ENCODE peak calls at places on chromosome 7, in eight cellular contexts. A is epithelial cell of esophagus; W is astrocyte of the spinal cord; R is upper lobe of right lung; H is lower leg skin; J is GM10248; D is endothelial cell of umbilical vein; L is CD8-positive, alpha-beta T cell. N is an unnamed sample.

GRCh38 chr7:31028417-31028988 is 23.6 kb upstream of the ADCYAP1R1 start:
- DNase-seq in A (no peak), W (no peak), R (no peak), H (no peak), J (no peak), D (no peak), L (no peak), N (no peak)

GRCh38 chr7:29988391-29989256 is 977 bp downstream of the SCRN1 start:
- DNase-seq in A (peak), W (peak), R (peak), H (no peak), J (peak), D (peak), L (no peak), N (peak)

GRCh38 chr7:103714377-103714927 is 268.4 kb upstream of the SLC26A5 start:
- DNase-seq in A (no peak), W (no peak), R (no peak), H (no peak), J (no peak), D (no peak), L (no peak), N (no peak)

GRCh38 chr7:114663502-114663901 is 248.9 kb downstream of the FOXP2 start:
- DNase-seq in A (peak), W (peak), R (no peak), H (no peak), J (no peak), D (peak), L (no peak), N (no peak)

GRCh38 chr7:75915416-75916156 is 631 bp downstream of the POR start:
- DNase-seq in A (peak), W (no peak), R (no peak), H (peak), J (peak), D (peak), L (no peak), N (no peak)

GRCh38 chr7:149459540-149460433 is 1.1 kb downstream of the ZNF777 start:
- DNase-seq in A (peak), W (no peak), R (no peak), H (no peak), J (peak), D (peak), L (no peak), N (no peak)

GRCh38 chr7:22668971-22669401 is 58.0 kb upstream of the IL6 start:
- DNase-seq in A (no peak), W (no peak), R (no peak), H (no peak), J (no peak), D (no peak), L (no peak), N (no peak)

GRCh38 chr7:20269726-20270125 is 52.5 kb upstream of the MACC1 start:
- DNase-seq in A (peak), W (peak), R (no peak), H (no peak), J (no peak), D (no peak), L (no peak), N (no peak)

GRCh38 chr7:148838905-148839304 is 45.2 kb downstream of the EZH2 start:
- DNase-seq in A (no peak), W (no peak), R (no peak), H (no peak), J (no peak), D (no peak), L (no peak), N (no peak)

DNA sequence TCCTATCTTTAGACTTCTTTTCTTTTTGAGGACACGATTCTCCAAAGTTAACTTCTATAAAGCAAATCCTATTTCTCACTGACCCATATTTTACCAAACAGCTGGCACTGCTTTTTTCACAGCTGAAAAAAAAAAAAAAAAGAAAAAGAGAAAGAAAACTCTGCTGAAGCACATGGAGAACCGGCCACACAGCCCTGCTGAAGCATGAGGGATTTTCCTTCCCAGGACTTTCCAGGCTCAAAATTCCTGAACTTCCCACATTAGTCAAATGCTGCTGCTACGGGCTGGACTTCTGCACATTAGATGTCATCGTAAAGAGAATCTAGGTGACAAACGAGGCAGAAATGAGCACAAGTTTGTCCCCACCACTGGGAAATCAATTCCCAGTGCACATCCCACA is 25.2 kb downstream of the HIPK2 start:
- DNase-seq in A (no peak), W (no peak), R (no peak), H (peak), J (no peak), D (no peak), L (no peak), N (no peak)
- TF ChIP-seq CTCF in A (no peak), W (no peak), R (no peak), H (no peak), J (no peak), D (no peak), L (no peak), N (no peak)

DNA sequence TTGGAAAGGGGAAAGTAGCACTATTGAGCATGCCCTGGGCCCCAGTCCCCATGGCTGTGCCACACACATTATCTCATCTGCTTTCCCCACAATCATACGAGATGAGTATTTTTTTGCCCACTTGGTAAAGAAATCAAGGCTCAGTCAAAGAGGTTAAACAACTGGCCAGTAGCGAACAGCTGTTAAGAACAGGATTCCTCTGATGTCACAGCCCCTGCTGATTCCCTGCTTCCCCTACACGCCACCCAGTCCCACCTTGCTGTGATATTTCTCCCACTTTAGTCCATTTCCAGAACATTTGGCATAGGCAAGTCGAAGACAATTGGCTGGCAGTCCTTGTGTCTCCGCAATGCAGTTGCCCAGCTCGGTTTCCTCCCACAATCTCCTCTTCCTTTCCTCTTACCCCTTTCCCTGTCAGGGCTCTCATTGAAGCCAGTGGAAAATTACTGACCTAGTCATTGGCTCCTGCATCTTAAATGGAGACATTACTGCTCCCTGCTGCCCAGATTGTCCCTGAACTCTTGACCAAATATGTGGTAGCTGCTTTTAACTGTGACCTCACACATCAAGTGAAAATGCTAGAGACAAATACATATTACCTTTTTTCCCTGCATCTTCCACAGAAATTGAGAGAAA is 56.5 kb upstream of the EEPD1 start:
- DNase-seq in A (no peak), W (no peak), R (no peak), H (peak), J (no peak), D (peak), L (no peak), N (no peak)
- TF ChIP-seq CTCF in A (no peak), W (no peak), R (no peak), H (no peak), J (no peak), D (no peak), L (no peak), N (no peak)

GRCh38 chr7:35726654-35727053 is 31.7 kb upstream of the HERPUD2 start:
- DNase-seq in A (no peak), W (no peak), R (no peak), H (no peak), J (no peak), D (no peak), L (no peak), N (no peak)

GRCh38 chr7:35722054-35722849 is 27.3 kb upstream of the HERPUD2 start:
- DNase-seq in A (peak), W (no peak), R (no peak), H (no peak), J (no peak), D (no peak), L (no peak), N (no peak)

GRCh38 chr7:35727571-35727970 is 32.6 kb upstream of the HERPUD2 start:
- DNase-seq in A (peak), W (no peak), R (no peak), H (no peak), J (peak), D (no peak), L (no peak), N (no peak)

GRCh38 chr7:35723011-35723410 is 28.1 kb upstream of the HERPUD2 start:
- DNase-seq in A (peak), W (no peak), R (no peak), H (no peak), J (no peak), D (no peak), L (no peak), N (no peak)

DNA sequence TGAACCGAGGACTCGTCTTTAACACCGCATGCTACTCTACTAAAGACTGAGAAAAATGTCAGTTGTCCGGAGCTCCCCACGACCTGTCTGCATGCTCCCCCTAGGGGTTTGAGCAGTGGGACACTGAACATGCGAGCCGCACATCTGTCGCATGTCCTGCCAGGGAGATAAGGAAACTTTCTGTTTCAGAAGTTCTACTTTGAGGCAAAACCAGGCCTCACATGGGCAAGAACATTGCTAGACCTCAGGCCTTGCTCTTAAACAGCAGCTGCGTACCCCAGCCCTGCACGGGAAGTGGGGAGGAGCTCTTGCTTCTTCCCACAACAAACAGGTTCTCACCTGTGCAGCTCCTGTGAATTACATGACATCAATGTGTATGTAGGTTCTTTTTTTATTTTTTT is 30.3 kb upstream of the HERPUD2 start:
- DNase-seq in A (no peak), W (no peak), R (no peak), H (no peak), J (peak), D (no peak), L (peak), N (no peak)
- TF ChIP-seq CTCF in A (no peak), W (no peak), R (no peak), H (no peak), J (peak), D (no peak), L (peak), N (no peak)

GRCh38 chr7:12211054-12212050 is at the start of gene TMEM106B:
- DNase-seq in A (peak), W (peak), R (peak), H (peak), J (peak), D (peak), L (peak), N (peak)
- TF ChIP-seq CTCF in A (peak), W (no peak), R (no peak), H (no peak), J (peak), D (no peak), L (peak), N (peak)

GRCh38 chr7:80726731-80727130 is 88.3 kb downstream of the CD36 start:
- DNase-seq in A (no peak), W (no peak), R (no peak), H (no peak), J (no peak), D (no peak), L (no peak), N (no peak)

GRCh38 chr7:80736371-80736770 is 97.9 kb downstream of the CD36 start:
- DNase-seq in A (peak), W (no peak), R (no peak), H (no peak), J (no peak), D (no peak), L (no peak), N (no peak)

GRCh38 chr7:80729586-80730320 is 91.3 kb downstream of the CD36 start:
- DNase-seq in A (peak), W (peak), R (no peak), H (no peak), J (no peak), D (no peak), L (no peak), N (no peak)

GRCh38 chr7:80735330-80735729 is 96.9 kb downstream of the CD36 start:
- DNase-seq in A (no peak), W (no peak), R (no peak), H (no peak), J (no peak), D (no peak), L (no peak), N (no peak)

DNA sequence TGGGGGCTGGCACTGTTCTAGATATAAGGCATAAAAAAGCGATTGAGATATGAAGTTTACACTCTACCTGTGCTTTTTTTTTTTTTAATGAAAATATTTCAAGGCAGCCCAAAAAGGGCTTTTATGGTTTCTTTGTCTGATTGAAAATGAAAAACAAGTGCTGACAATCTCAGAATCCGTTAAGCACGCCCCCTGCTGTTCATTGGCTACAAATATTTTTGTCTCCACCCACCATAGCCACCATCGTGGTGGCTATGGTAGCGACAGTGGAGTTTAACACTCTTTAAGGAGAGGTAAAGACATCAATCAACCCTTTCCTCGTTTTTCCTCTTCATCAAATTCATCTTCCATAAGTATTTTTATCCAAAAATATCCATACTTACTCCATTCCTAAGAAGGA is 94.2 kb downstream of the CD36 start:
- DNase-seq in A (peak), W (no peak), R (no peak), H (no peak), J (no peak), D (no peak), L (no peak), N (no peak)
- TF ChIP-seq CTCF in A (peak), W (peak), R (no peak), H (no peak), J (no peak), D (no peak), L (no peak), N (peak)

GRCh38 chr7:6299774-6300173 is 27.4 kb upstream of the CYTH3 start:
- DNase-seq in A (no peak), W (no peak), R (no peak), H (no peak), J (no peak), D (no peak), L (no peak), N (no peak)
- TF ChIP-seq CTCF in A (no peak), W (no peak), R (no peak), H (no peak), J (no peak), D (no peak), L (no peak), N (no peak)

DNA sequence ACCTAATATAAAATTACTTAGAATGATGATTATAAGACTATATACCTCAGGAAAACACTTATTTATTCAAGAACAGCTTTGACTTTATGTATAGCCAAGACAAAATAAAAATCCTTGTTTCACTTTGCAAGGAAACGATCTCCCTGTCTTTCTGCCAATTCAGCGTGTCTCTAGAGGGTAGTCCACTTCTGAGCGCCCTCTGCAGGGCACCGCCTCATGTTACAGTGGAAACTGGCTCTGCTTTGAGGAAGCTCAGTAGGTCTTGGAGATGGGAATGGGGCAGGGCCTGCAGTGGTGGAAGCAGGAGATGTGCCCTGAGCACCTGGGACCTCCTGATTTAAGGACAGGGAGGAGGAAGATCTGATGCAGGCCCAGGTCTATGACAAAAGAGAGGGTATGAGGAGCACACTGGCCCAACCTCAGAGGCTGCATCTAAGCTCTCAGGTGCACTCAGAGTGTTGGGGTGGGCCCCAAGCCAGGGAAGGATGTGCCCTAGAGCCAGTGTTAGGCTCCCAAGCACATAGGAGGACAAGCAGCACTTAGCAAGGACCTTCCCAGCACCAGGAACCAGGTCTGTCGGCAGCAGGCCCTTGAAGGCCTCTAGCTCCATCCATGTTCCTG is 481.0 kb downstream of the TNS3 start:
- DNase-seq in A (peak), W (peak), R (peak), H (no peak), J (no peak), D (peak), L (no peak), N (no peak)
- TF ChIP-seq CTCF in A (peak), W (peak), R (peak), H (no peak), J (no peak), D (peak), L (no peak), N (peak)

GRCh38 chr7:51428226-51428887 is 111.7 kb upstream of the COBL start:
- DNase-seq in A (peak), W (no peak), R (no peak), H (no peak), J (no peak), D (no peak), L (no peak), N (no peak)
- TF ChIP-seq CTCF in A (peak), W (peak), R (no peak), H (no peak), J (no peak), D (peak), L (no peak), N (peak)

GRCh38 chr7:127041689-127042452 is 210.9 kb downstream of the GRM8 start:
- DNase-seq in A (no peak), W (no peak), R (no peak), H (no peak), J (no peak), D (no peak), L (no peak), N (no peak)

DNA sequence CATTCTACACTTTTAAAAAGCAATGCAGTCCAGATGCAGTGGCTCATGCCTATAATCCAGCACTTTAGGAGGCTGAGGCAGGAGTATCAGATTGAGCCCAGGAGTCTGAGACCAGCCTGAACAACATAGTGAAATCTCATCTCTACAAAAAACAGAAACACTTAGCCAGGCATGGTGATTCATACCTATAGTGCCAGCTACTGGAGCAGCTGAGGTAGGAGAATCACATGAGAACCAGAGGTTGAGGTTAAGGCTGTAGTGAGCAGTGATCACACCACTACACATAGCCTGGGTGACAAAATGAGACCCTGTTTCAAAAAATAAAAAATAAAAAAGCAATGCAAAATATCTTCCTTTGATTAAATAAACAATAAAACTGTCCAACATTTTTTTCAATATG is 205.2 kb downstream of the GRM8 start:
- DNase-seq in A (peak), W (no peak), R (no peak), H (no peak), J (no peak), D (no peak), L (no peak), N (no peak)
- TF ChIP-seq CTCF in A (no peak), W (no peak), R (no peak), H (no peak), J (no peak), D (no peak), L (no peak), N (no peak)

N was measured in progenitor cell of endocrine pancreas.